ENCODE peak calls at places on chromosomes 7 and 10, in five cellular contexts. T is HCT116, E is GM23248, S is OCI-LY7, K is MM.1S. G is an unnamed sample. For H3K79me2, the result is how much of the 10 kb centered on the place peaks cover.

GRCh38 chr7:50792342-50793114 is 9.8 kb upstream of the GRB10 start:
- DNase-seq in T (no peak), E (peak), S (no peak), K (no peak), G (peak)

GRCh38 chr10:99711129-99711719 is 20.7 kb downstream of the COX15 start:
- DNase-seq in T (peak), E (peak), S (peak), K (peak), G (peak)

GRCh38 chr10:122624546-122624945 is 64.0 kb downstream of the DMBT1 start:
- DNase-seq in T (no peak), E (no peak), S (no peak), K (no peak), G (no peak)

GRCh38 chr7:88254721-88255120 is 34.9 kb upstream of the SRI start:
- DNase-seq in T (peak), E (peak), S (no peak), K (no peak), G (no peak)

GRCh38 chr10:112218960-112219359 is 35.4 kb upstream of the GPAM start:
- DNase-seq in T (no peak), E (no peak), S (no peak), K (no peak), G (no peak)

GRCh38 chr10:104040862-104041789 is 44.6 kb downstream of the COL17A1 start:
- DNase-seq in T (no peak), E (no peak), S (no peak), K (no peak), G (no peak)

GRCh38 chr10:12350925-12351324 is 1.6 kb downstream of the CAMK1D start:
- DNase-seq in T (no peak), E (no peak), S (no peak), K (no peak), G (no peak)

GRCh38 chr10:44805461-44806210 is 105.5 kb upstream of the TMEM72 start:
- DNase-seq in T (no peak), E (no peak), S (no peak), K (no peak), G (no peak)

GRCh38 chr7:125074141-125074540 is 144.5 kb upstream of the POT1 start:
- DNase-seq in T (no peak), E (no peak), S (no peak), K (no peak), G (no peak)

GRCh38 chr10:93152136-93152535 is 78.4 kb downstream of the CYP26A1 start:
- DNase-seq in T (no peak), E (peak), S (no peak), K (no peak), G (peak)

GRCh38 chr7:29588900-29589696 is 25.5 kb downstream of the PRR15 start:
- DNase-seq in T (peak), E (peak), S (peak), K (peak), G (peak)

GRCh38 chr10:29177266-29177832 is 111.5 kb upstream of the LYZL1 start:
- DNase-seq in T (no peak), E (no peak), S (no peak), K (no peak), G (no peak)

GRCh38 chr10:95289003-95289920 is 1.5 kb downstream of the PDLIM1 start:
- DNase-seq in T (no peak), E (peak), S (peak), K (no peak), G (peak)

GRCh38 chr7:84187813-84188212 is 6.8 kb downstream of the SEMA3A start:
- DNase-seq in T (no peak), E (peak), S (no peak), K (no peak), G (peak)

GRCh38 chr7:159144756-159145543 is at the start of gene VIPR2:
- DNase-seq in T (no peak), E (no peak), S (no peak), K (no peak), G (no peak)

GRCh38 chr7:121000091-121000983 is 11.8 kb downstream of the CPED1 start:
- DNase-seq in T (no peak), E (peak), S (no peak), K (peak), G (no peak)

GRCh38 chr7:1950623-1951523 is 280.8 kb downstream of the ELFN1 start:
- DNase-seq in T (no peak), E (no peak), S (no peak), K (no peak), G (no peak)

GRCh38 chr10:77328272-77328816 is 309.3 kb downstream of the KCNMA1 start:
- DNase-seq in T (no peak), E (peak), S (peak), K (peak), G (peak)

GRCh38 chr10:80684217-80684616 is 146.5 kb downstream of the SH2D4B start:
- DNase-seq in T (peak), E (peak), S (peak), K (peak), G (peak)

GRCh38 chr7:10779465-10780399 is 193.9 kb upstream of the PHF14 start:
- DNase-seq in T (no peak), E (no peak), S (no peak), K (no peak), G (no peak)

GRCh38 chr7:117012284-117013174 is 59.2 kb downstream of the ST7 start:
- DNase-seq in T (peak), E (peak), S (peak), K (peak), G (peak)

GRCh38 chr7:118111347-118111746 is 72.6 kb upstream of the LSM8 start:
- DNase-seq in T (no peak), E (peak), S (no peak), K (no peak), G (no peak)

DNA sequence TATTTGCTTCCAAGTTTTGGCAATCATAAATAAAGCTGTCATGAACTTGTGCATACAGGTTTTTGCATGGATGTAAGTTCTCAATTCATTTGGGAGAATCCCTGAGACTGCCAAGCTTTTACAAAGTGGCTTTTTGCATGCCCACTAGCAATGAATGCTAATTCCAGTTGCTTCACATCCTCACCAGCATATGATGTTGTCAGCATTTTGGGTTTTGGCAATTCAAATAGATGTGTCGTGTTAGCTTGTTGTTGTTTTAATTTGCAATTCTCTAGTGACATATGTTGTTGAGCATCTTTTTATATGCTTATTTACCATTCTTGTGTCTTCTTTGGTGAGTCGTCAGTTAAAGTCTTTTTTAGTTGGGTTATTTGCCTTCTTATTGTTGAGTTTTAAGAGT is 57.3 kb downstream of the RAB18 start:
- DNase-seq in T (no peak), E (no peak), S (no peak), K (no peak), G (no peak)
- H3K79me2 ChIP-seq in T (under half), E (under half), S (under half), K (under half), G (under half)

GRCh38 chr10:68073631-68074403 is 1.3 kb downstream of the HERC4 start:
- DNase-seq in T (no peak), E (peak), S (peak), K (no peak), G (no peak)

GRCh38 chr10:68074775-68075549 is at the start of gene HERC4:
- DNase-seq in T (peak), E (peak), S (peak), K (peak), G (peak)

GRCh38 chr10:68077026-68077425 is 1.9 kb upstream of the HERC4 start:
- DNase-seq in T (no peak), E (no peak), S (no peak), K (no peak), G (no peak)

GRCh38 chr10:68075550-68076004 is 494 bp upstream of the HERC4 start:
- DNase-seq in T (no peak), E (no peak), S (peak), K (no peak), G (no peak)

GRCh38 chr10:68074404-68074774 is 694 bp downstream of the HERC4 start:
- DNase-seq in T (no peak), E (no peak), S (no peak), K (no peak), G (no peak)
- H3K79me2 ChIP-seq in T (half or more), E (half or more), S (under half), K (under half), G (under half)

DNA sequence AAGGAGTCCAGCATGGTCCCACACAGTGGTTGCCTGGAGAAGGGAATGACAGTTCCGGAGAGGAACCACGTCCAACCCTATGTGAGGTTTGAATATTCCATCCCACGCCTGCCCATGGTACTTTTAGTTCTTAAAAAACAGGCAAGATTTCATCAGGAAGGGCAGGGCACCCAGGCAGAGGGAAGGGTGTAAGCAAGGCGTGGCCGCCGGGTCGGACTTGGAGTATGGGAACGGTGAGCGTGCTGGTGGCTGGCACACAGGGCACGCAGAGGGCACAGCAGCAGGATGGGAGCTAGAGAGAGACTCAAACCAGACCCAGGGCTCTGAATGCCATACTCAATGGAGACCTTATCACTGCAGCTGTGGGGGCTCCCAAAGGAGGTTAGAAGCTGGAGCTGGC is 34.3 kb downstream of the FAM53B start:
- DNase-seq in T (no peak), E (no peak), S (no peak), K (no peak), G (no peak)
- H3K79me2 ChIP-seq in T (under half), E (under half), S (half or more), K (half or more), G (under half)

GRCh38 chr7:73892003-73892975 is 31.3 kb downstream of the TMEM270 start:
- DNase-seq in T (no peak), E (peak), S (no peak), K (no peak), G (no peak)
- H3K79me2 ChIP-seq in T (under half), E (under half), S (under half), K (under half), G (under half)

GRCh38 chr7:71325151-71325550 is 193.2 kb downstream of the GALNT17 start:
- DNase-seq in T (no peak), E (no peak), S (no peak), K (no peak), G (peak)
- H3K79me2 ChIP-seq in T (under half), E (under half), S (under half), K (under half), G (under half)

GRCh38 chr10:119061926-119062325 is 18.7 kb downstream of the EIF3A start:
- DNase-seq in T (no peak), E (no peak), S (no peak), K (no peak), G (no peak)

GRCh38 chr10:119058005-119058404 is 22.6 kb downstream of the EIF3A start:
- DNase-seq in T (no peak), E (no peak), S (no peak), K (no peak), G (no peak)

GRCh38 chr10:119059557-119059956 is 21.1 kb downstream of the EIF3A start:
- DNase-seq in T (no peak), E (no peak), S (no peak), K (no peak), G (no peak)

GRCh38 chr10:119060107-119060506 is 20.5 kb downstream of the EIF3A start:
- DNase-seq in T (no peak), E (no peak), S (no peak), K (no peak), G (no peak)

GRCh38 chr10:119061352-119061751 is 19.3 kb downstream of the EIF3A start:
- DNase-seq in T (no peak), E (no peak), S (no peak), K (no peak), G (no peak)
- H3K79me2 ChIP-seq in T (half or more), E (half or more), S (half or more), K (half or more), G (under half)

GRCh38 chr7:36192050-36192824 is 39.2 kb downstream of the EEPD1 start:
- DNase-seq in T (no peak), E (peak), S (peak), K (no peak), G (no peak)

GRCh38 chr7:36192877-36193276 is 39.8 kb downstream of the EEPD1 start:
- DNase-seq in T (no peak), E (no peak), S (no peak), K (no peak), G (no peak)

GRCh38 chr7:36190447-36191291 is 37.6 kb downstream of the EEPD1 start:
- DNase-seq in T (no peak), E (no peak), S (peak), K (no peak), G (no peak)

GRCh38 chr7:36188923-36189322 is 35.9 kb downstream of the EEPD1 start:
- DNase-seq in T (no peak), E (no peak), S (no peak), K (no peak), G (peak)

GRCh38 chr7:36191292-36191920 is 38.4 kb downstream of the EEPD1 start:
- DNase-seq in T (no peak), E (peak), S (peak), K (no peak), G (no peak)
- H3K79me2 ChIP-seq in T (under half), E (under half), S (under half), K (under half), G (under half)